ENCODE peak calls at places on chromosome 9, in seven cellular contexts. One of them, this sample, is unnamed. For H3K27me3, the result is how much of the 10 kb centered on the place peaks cover.

GRCh38 chr9:96048116-96048953 is 172.8 kb downstream of the ERCC6L2 start:
- DNase-seq in heart left ventricle: no peak
- DNase-seq in CD4-positive, CD25-positive, alpha-beta regulatory T cell: no peak
- DNase-seq in tibial nerve: peak
- DNase-seq in fibroblast of lung: peak
- DNase-seq in CD8-positive, alpha-beta T cell: no peak
- DNase-seq in body of pancreas: peak
- DNase-seq in this sample: no peak

GRCh38 chr9:136312436-136312835 is 8.5 kb upstream of the CCDC187 start:
- DNase-seq in CD4-positive, CD25-positive, alpha-beta regulatory T cell: peak
- DNase-seq in heart left ventricle: no peak
- DNase-seq in tibial nerve: no peak
- DNase-seq in fibroblast of lung: peak
- DNase-seq in CD8-positive, alpha-beta T cell: peak
- DNase-seq in body of pancreas: peak
- DNase-seq in this sample: no peak

GRCh38 chr9:129160712-129161533 is 17.1 kb downstream of the IER5L start:
- DNase-seq in body of pancreas: no peak
- DNase-seq in heart left ventricle: no peak
- DNase-seq in CD4-positive, CD25-positive, alpha-beta regulatory T cell: no peak
- DNase-seq in CD8-positive, alpha-beta T cell: no peak
- DNase-seq in fibroblast of lung: peak
- DNase-seq in tibial nerve: no peak
- DNase-seq in this sample: no peak

GRCh38 chr9:116391306-116391900 is 237.8 kb downstream of the PAPPA start:
- DNase-seq in CD4-positive, CD25-positive, alpha-beta regulatory T cell: no peak
- DNase-seq in tibial nerve: no peak
- DNase-seq in heart left ventricle: no peak
- DNase-seq in CD8-positive, alpha-beta T cell: no peak
- DNase-seq in fibroblast of lung: peak
- DNase-seq in body of pancreas: no peak
- DNase-seq in this sample: no peak

GRCh38 chr9:95771556-95772280 is 103.8 kb upstream of the ERCC6L2 start:
- DNase-seq in tibial nerve: peak
- DNase-seq in heart left ventricle: no peak
- DNase-seq in CD8-positive, alpha-beta T cell: no peak
- DNase-seq in body of pancreas: peak
- DNase-seq in CD4-positive, CD25-positive, alpha-beta regulatory T cell: no peak
- DNase-seq in fibroblast of lung: peak
- DNase-seq in this sample: peak

GRCh38 chr9:18896531-18897179 is 136.4 kb downstream of the SAXO1 start:
- DNase-seq in heart left ventricle: no peak
- DNase-seq in CD4-positive, CD25-positive, alpha-beta regulatory T cell: no peak
- DNase-seq in CD8-positive, alpha-beta T cell: no peak
- DNase-seq in body of pancreas: no peak
- DNase-seq in tibial nerve: no peak
- DNase-seq in fibroblast of lung: peak
- DNase-seq in this sample: no peak

GRCh38 chr9:125558453-125559084 is 148.4 kb downstream of the MAPKAP1 start:
- DNase-seq in CD8-positive, alpha-beta T cell: peak
- DNase-seq in heart left ventricle: no peak
- DNase-seq in CD4-positive, CD25-positive, alpha-beta regulatory T cell: peak
- DNase-seq in tibial nerve: peak
- DNase-seq in fibroblast of lung: peak
- DNase-seq in body of pancreas: peak
- DNase-seq in this sample: peak

GRCh38 chr9:117491491-117491890 is 76.6 kb upstream of the ASTN2 start:
- DNase-seq in body of pancreas: peak
- DNase-seq in fibroblast of lung: no peak
- DNase-seq in CD8-positive, alpha-beta T cell: no peak
- DNase-seq in tibial nerve: no peak
- DNase-seq in heart left ventricle: no peak
- DNase-seq in CD4-positive, CD25-positive, alpha-beta regulatory T cell: no peak
- DNase-seq in this sample: no peak

GRCh38 chr9:96154081-96154480 is 147.9 kb downstream of the HSD17B3 start:
- DNase-seq in tibial nerve: no peak
- DNase-seq in CD8-positive, alpha-beta T cell: no peak
- DNase-seq in CD4-positive, CD25-positive, alpha-beta regulatory T cell: no peak
- DNase-seq in body of pancreas: no peak
- DNase-seq in fibroblast of lung: no peak
- DNase-seq in heart left ventricle: no peak
- DNase-seq in this sample: no peak

GRCh38 chr9:127503379-127503921 is 52.1 kb downstream of the LRSAM1 start:
- DNase-seq in heart left ventricle: peak
- DNase-seq in body of pancreas: no peak
- DNase-seq in fibroblast of lung: no peak
- DNase-seq in tibial nerve: no peak
- DNase-seq in CD4-positive, CD25-positive, alpha-beta regulatory T cell: no peak
- DNase-seq in CD8-positive, alpha-beta T cell: no peak
- DNase-seq in this sample: no peak

GRCh38 chr9:94950733-94951590 is 224.5 kb downstream of the AOPEP start:
- DNase-seq in CD4-positive, CD25-positive, alpha-beta regulatory T cell: no peak
- DNase-seq in heart left ventricle: no peak
- DNase-seq in body of pancreas: peak
- DNase-seq in CD8-positive, alpha-beta T cell: no peak
- DNase-seq in tibial nerve: no peak
- DNase-seq in fibroblast of lung: peak
- DNase-seq in this sample: no peak

GRCh38 chr9:90069107-90069506 is 464.3 kb downstream of the GADD45G start:
- DNase-seq in tibial nerve: no peak
- DNase-seq in CD4-positive, CD25-positive, alpha-beta regulatory T cell: no peak
- DNase-seq in fibroblast of lung: no peak
- DNase-seq in body of pancreas: no peak
- DNase-seq in CD8-positive, alpha-beta T cell: no peak
- DNase-seq in heart left ventricle: no peak
- DNase-seq in this sample: no peak

GRCh38 chr9:109203761-109204360 is 36.8 kb upstream of the FRRS1L start:
- DNase-seq in heart left ventricle: no peak
- DNase-seq in CD8-positive, alpha-beta T cell: no peak
- DNase-seq in fibroblast of lung: no peak
- DNase-seq in body of pancreas: no peak
- DNase-seq in CD4-positive, CD25-positive, alpha-beta regulatory T cell: no peak
- DNase-seq in tibial nerve: no peak
- DNase-seq in this sample: no peak

GRCh38 chr9:123250504-123250903 is 17.9 kb downstream of the STRBP start:
- DNase-seq in fibroblast of lung: no peak
- DNase-seq in tibial nerve: no peak
- DNase-seq in heart left ventricle: no peak
- DNase-seq in CD4-positive, CD25-positive, alpha-beta regulatory T cell: no peak
- DNase-seq in body of pancreas: no peak
- DNase-seq in CD8-positive, alpha-beta T cell: no peak
- DNase-seq in this sample: no peak

GRCh38 chr9:37364751-37365360 is 57.6 kb upstream of the GRHPR start:
- DNase-seq in body of pancreas: no peak
- DNase-seq in tibial nerve: no peak
- DNase-seq in heart left ventricle: no peak
- DNase-seq in CD4-positive, CD25-positive, alpha-beta regulatory T cell: no peak
- DNase-seq in fibroblast of lung: no peak
- DNase-seq in CD8-positive, alpha-beta T cell: no peak
- DNase-seq in this sample: no peak

GRCh38 chr9:130961511-130962300 is 22.7 kb upstream of the FIBCD1 start:
- DNase-seq in heart left ventricle: no peak
- DNase-seq in fibroblast of lung: no peak
- DNase-seq in CD8-positive, alpha-beta T cell: no peak
- DNase-seq in tibial nerve: no peak
- DNase-seq in CD4-positive, CD25-positive, alpha-beta regulatory T cell: no peak
- DNase-seq in body of pancreas: no peak
- DNase-seq in this sample: no peak

GRCh38 chr9:135662758-135663450 is at the start of gene LCN9:
- DNase-seq in heart left ventricle: peak
- DNase-seq in fibroblast of lung: peak
- DNase-seq in body of pancreas: no peak
- DNase-seq in CD4-positive, CD25-positive, alpha-beta regulatory T cell: no peak
- DNase-seq in tibial nerve: no peak
- DNase-seq in CD8-positive, alpha-beta T cell: no peak
- DNase-seq in this sample: peak

GRCh38 chr9:137083418-137084004 is 3.3 kb upstream of the MAN1B1 start:
- DNase-seq in heart left ventricle: no peak
- DNase-seq in CD8-positive, alpha-beta T cell: no peak
- DNase-seq in CD4-positive, CD25-positive, alpha-beta regulatory T cell: no peak
- DNase-seq in fibroblast of lung: peak
- DNase-seq in body of pancreas: peak
- DNase-seq in tibial nerve: peak
- DNase-seq in this sample: no peak

GRCh38 chr9:16028516-16028915 is 475.7 kb downstream of the CCDC171 start:
- DNase-seq in body of pancreas: no peak
- DNase-seq in heart left ventricle: no peak
- DNase-seq in CD4-positive, CD25-positive, alpha-beta regulatory T cell: no peak
- DNase-seq in tibial nerve: no peak
- DNase-seq in CD8-positive, alpha-beta T cell: no peak
- DNase-seq in fibroblast of lung: peak
- DNase-seq in this sample: no peak

GRCh38 chr9:134659688-134660131 is 18.1 kb downstream of the COL5A1 start:
- DNase-seq in fibroblast of lung: no peak
- DNase-seq in body of pancreas: no peak
- DNase-seq in CD8-positive, alpha-beta T cell: no peak
- DNase-seq in tibial nerve: no peak
- DNase-seq in CD4-positive, CD25-positive, alpha-beta regulatory T cell: no peak
- DNase-seq in heart left ventricle: peak
- DNase-seq in this sample: peak

GRCh38 chr9:128389395-128390149 is 18.4 kb downstream of the URM1 start:
- DNase-seq in heart left ventricle: no peak
- DNase-seq in fibroblast of lung: no peak
- DNase-seq in body of pancreas: no peak
- DNase-seq in tibial nerve: no peak
- DNase-seq in CD8-positive, alpha-beta T cell: no peak
- DNase-seq in CD4-positive, CD25-positive, alpha-beta regulatory T cell: no peak
- DNase-seq in this sample: no peak

GRCh38 chr9:112487799-112488345 is 1.2 kb downstream of the KIAA1958 start:
- DNase-seq in body of pancreas: no peak
- DNase-seq in CD8-positive, alpha-beta T cell: no peak
- DNase-seq in fibroblast of lung: peak
- DNase-seq in heart left ventricle: no peak
- DNase-seq in tibial nerve: no peak
- DNase-seq in CD4-positive, CD25-positive, alpha-beta regulatory T cell: no peak
- DNase-seq in this sample: no peak

DNA sequence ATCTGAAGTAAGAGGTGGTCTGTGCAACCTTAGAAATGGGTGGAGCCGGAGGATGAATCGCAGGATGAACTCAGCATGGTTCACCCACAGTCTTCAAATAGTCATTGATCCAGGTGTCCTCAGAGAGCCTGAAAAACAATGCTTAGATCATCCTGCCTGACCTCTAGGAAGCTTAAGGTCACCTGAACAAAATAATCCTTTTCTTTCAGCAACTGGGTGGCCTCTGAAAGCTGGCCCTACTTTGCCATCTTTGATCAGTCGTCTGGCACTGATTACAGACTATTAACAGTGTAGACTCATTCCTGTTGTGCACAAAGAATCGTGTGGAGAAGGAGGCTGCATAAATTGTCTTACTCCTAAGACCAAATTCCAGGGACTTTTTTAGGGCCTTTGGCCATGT is 50.7 kb downstream of the PIP5K1B start:
- DNase-seq in CD4-positive, CD25-positive, alpha-beta regulatory T cell: no peak
- DNase-seq in body of pancreas: no peak
- DNase-seq in tibial nerve: no peak
- DNase-seq in fibroblast of lung: no peak
- DNase-seq in heart left ventricle: no peak
- DNase-seq in CD8-positive, alpha-beta T cell: no peak
- DNase-seq in this sample: no peak
- H3K27me3 ChIP-seq in CD4-positive, CD25-positive, alpha-beta regulatory T cell: under half
- H3K27me3 ChIP-seq in body of pancreas: under half
- H3K27me3 ChIP-seq in tibial nerve: under half
- H3K27me3 ChIP-seq in fibroblast of lung: under half
- H3K27me3 ChIP-seq in heart left ventricle: under half
- H3K27me3 ChIP-seq in CD8-positive, alpha-beta T cell: under half
- H3K27me3 ChIP-seq in this sample: under half

DNA sequence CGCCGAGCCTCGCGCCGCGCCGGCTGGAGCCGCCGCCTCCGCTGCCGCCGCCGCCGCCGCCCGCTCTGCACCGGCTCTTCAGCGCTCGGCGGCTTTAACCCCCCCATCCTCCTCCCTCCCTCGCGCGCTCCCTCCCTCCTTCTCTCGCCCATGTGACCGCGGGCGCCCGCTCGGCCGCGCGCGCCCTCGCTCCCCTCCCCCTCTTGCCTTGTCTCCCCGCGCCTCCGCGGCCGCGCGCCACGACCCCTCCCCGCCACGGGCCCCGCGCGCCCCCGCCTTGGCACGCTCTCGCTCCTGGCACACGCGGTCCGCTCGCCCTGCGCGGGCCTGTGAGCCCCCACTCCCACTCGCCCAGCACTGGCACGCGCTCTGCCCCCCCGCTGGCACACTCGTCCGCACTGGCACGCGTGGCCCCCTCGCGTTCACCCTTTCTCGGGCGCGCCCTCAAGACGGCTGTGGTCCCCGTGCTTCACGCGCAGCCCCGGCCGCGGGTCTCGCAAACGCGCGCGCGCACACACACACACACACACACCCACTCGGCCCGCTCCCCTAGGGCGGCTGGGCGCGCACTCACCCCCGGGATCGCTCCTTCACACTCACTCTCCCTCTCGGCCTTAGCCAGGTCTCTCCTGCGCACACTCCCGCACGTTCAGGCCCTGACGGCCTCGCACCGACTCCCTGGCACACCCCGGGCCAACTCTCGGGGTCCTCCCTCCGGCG is at the start of gene CNTFR:
- DNase-seq in body of pancreas: no peak
- DNase-seq in CD4-positive, CD25-positive, alpha-beta regulatory T cell: no peak
- DNase-seq in CD8-positive, alpha-beta T cell: no peak
- DNase-seq in heart left ventricle: no peak
- DNase-seq in fibroblast of lung: no peak
- DNase-seq in tibial nerve: no peak
- DNase-seq in this sample: peak
- H3K4me3 ChIP-seq in body of pancreas: no peak
- H3K4me3 ChIP-seq in CD4-positive, CD25-positive, alpha-beta regulatory T cell: no peak
- H3K4me3 ChIP-seq in CD8-positive, alpha-beta T cell: peak
- H3K4me3 ChIP-seq in heart left ventricle: peak
- H3K4me3 ChIP-seq in fibroblast of lung: no peak
- H3K4me3 ChIP-seq in tibial nerve: peak
- H3K4me3 ChIP-seq in this sample: peak

GRCh38 chr9:86485359-86485758 is 131.1 kb upstream of the TUT7 start:
- DNase-seq in body of pancreas: peak
- DNase-seq in CD4-positive, CD25-positive, alpha-beta regulatory T cell: no peak
- DNase-seq in heart left ventricle: no peak
- DNase-seq in fibroblast of lung: no peak
- DNase-seq in tibial nerve: no peak
- DNase-seq in CD8-positive, alpha-beta T cell: no peak
- DNase-seq in this sample: no peak

GRCh38 chr9:86483496-86483895 is 129.3 kb upstream of the TUT7 start:
- DNase-seq in CD8-positive, alpha-beta T cell: no peak
- DNase-seq in CD4-positive, CD25-positive, alpha-beta regulatory T cell: no peak
- DNase-seq in fibroblast of lung: no peak
- DNase-seq in body of pancreas: no peak
- DNase-seq in tibial nerve: no peak
- DNase-seq in heart left ventricle: no peak
- DNase-seq in this sample: no peak

GRCh38 chr9:86487222-86487841 is 133.1 kb upstream of the TUT7 start:
- DNase-seq in body of pancreas: no peak
- DNase-seq in fibroblast of lung: peak
- DNase-seq in CD8-positive, alpha-beta T cell: no peak
- DNase-seq in tibial nerve: no peak
- DNase-seq in heart left ventricle: no peak
- DNase-seq in CD4-positive, CD25-positive, alpha-beta regulatory T cell: no peak
- DNase-seq in this sample: no peak

GRCh38 chr9:86481466-86481865 is 127.3 kb upstream of the TUT7 start:
- DNase-seq in tibial nerve: no peak
- DNase-seq in body of pancreas: no peak
- DNase-seq in heart left ventricle: no peak
- DNase-seq in CD8-positive, alpha-beta T cell: no peak
- DNase-seq in CD4-positive, CD25-positive, alpha-beta regulatory T cell: no peak
- DNase-seq in fibroblast of lung: no peak
- DNase-seq in this sample: no peak
- H3K27ac ChIP-seq in tibial nerve: no peak
- H3K27ac ChIP-seq in body of pancreas: no peak
- H3K27ac ChIP-seq in heart left ventricle: no peak
- H3K27ac ChIP-seq in CD8-positive, alpha-beta T cell: no peak
- H3K27ac ChIP-seq in CD4-positive, CD25-positive, alpha-beta regulatory T cell: no peak
- H3K27ac ChIP-seq in fibroblast of lung: no peak
- H3K27ac ChIP-seq in this sample: no peak

GRCh38 chr9:132986586-132986985 is 8.1 kb downstream of the GFI1B start:
- DNase-seq in CD4-positive, CD25-positive, alpha-beta regulatory T cell: no peak
- DNase-seq in body of pancreas: no peak
- DNase-seq in CD8-positive, alpha-beta T cell: no peak
- DNase-seq in tibial nerve: no peak
- DNase-seq in heart left ventricle: no peak
- DNase-seq in fibroblast of lung: peak
- DNase-seq in this sample: no peak
- H3K27me3 ChIP-seq in CD4-positive, CD25-positive, alpha-beta regulatory T cell: under half
- H3K27me3 ChIP-seq in body of pancreas: under half
- H3K27me3 ChIP-seq in CD8-positive, alpha-beta T cell: under half
- H3K27me3 ChIP-seq in tibial nerve: under half
- H3K27me3 ChIP-seq in heart left ventricle: under half
- H3K27me3 ChIP-seq in fibroblast of lung: under half
- H3K27me3 ChIP-seq in this sample: under half

This sample was measured in dorsolateral prefrontal cortex.